ENCODE peak calls at places on chromosomes 5 and 9, in nine cellular contexts. L is HT-29; I is non-pigmented ciliary epithelial cell; R is ovary; A is stromal cell of bone marrow; K is body of pancreas; D is B cell; M is uterus; T is stimulated activated CD8-positive, alpha-beta memory T cell treated with anti-CD3 and anti-CD28 coated beads, Interleukin-4, amount 100 ng/mL, for 48 hours. X is an unnamed sample.
A peak's percentile ranks its signal among the peaks of the same experiment; 100 is the strongest.

GRCh38 chr9:124345751-124346281 is 69.4 kb downstream of the PSMB7 start:
- DNase-seq in L (no peak), M (no peak), K (no peak), R (no peak), T (no peak), I (no peak), D (peak; percentile 20), A (no peak), X (no peak)

GRCh38 chr5:8845316-8845715 is 700.6 kb downstream of the SEMA5A start:
- DNase-seq in I (no peak), K (no peak), R (no peak), M (no peak), T (no peak), L (no peak), D (no peak), A (peak; percentile 55), X (no peak)

GRCh38 chr5:142808778-142809606 is 38.8 kb downstream of the ARHGAP26 start:
- DNase-seq in R (no peak), T (no peak), L (peak; percentile 41), A (no peak), I (no peak), M (no peak), K (no peak), D (no peak), X (no peak)

GRCh38 chr9:111078391-111079038 is 40.2 kb upstream of the LPAR1 start:
- DNase-seq in R (no peak), I (no peak), L (no peak), A (no peak), D (no peak), M (no peak), K (no peak), T (no peak), X (no peak)

GRCh38 chr5:115842089-115842881 is 550 bp downstream of the AP3S1 start:
- DNase-seq in R (no peak), M (peak; percentile 22), D (no peak), K (peak; percentile 73), T (peak; percentile 34), L (peak; percentile 69), A (peak; percentile 20), I (no peak), X (no peak)

GRCh38 chr9:113501129-113501686 is 37.7 kb downstream of the RGS3 start:
- DNase-seq in I (no peak), M (peak; percentile 52), T (no peak), L (peak; percentile 52), R (no peak), K (no peak), D (no peak), A (no peak), X (no peak)

GRCh38 chr5:139272471-139273321 is 20.8 kb upstream of the MATR3 start:
- DNase-seq in R (no peak), T (peak; percentile 51), D (no peak), M (no peak), A (no peak), L (peak; percentile 84), K (peak; percentile 29), I (no peak), X (no peak)

GRCh38 chr5:14958196-14958595 is 86.6 kb upstream of the ANKH start:
- DNase-seq in A (peak; percentile 19), D (no peak), M (no peak), K (no peak), I (no peak), L (peak; percentile 52), T (no peak), R (no peak), X (no peak)

GRCh38 chr5:170312666-170313065 is 15.1 kb upstream of the LCP2 start:
- DNase-seq in D (no peak), M (no peak), T (peak; percentile 74), I (peak; percentile 9), A (peak; percentile 21), L (no peak), R (no peak), K (no peak), X (peak; percentile 53)

GRCh38 chr5:65394078-65394477 is 87.6 kb downstream of the ADAMTS6 start:
- DNase-seq in D (no peak), I (no peak), M (peak; percentile 42), R (peak; percentile 16), L (no peak), A (peak; percentile 98), K (no peak), T (no peak), X (no peak)

GRCh38 chr9:130927995-130928900 is 10.8 kb downstream of the FIBCD1 start:
- DNase-seq in A (no peak), L (peak; percentile 63), D (no peak), T (no peak), K (peak; percentile 86), R (no peak), M (no peak), I (no peak), X (peak; percentile 61)

GRCh38 chr5:2119578-2119977 is 236.9 kb upstream of the IRX4 start:
- DNase-seq in L (no peak), K (no peak), I (no peak), M (no peak), A (no peak), T (no peak), R (no peak), D (no peak), X (no peak)

GRCh38 chr5:149837680-149838269 is 106.8 kb downstream of the PDE6A start:
- DNase-seq in D (no peak), L (peak; percentile 71), T (peak; percentile 29), K (peak; percentile 42), M (no peak), R (no peak), A (peak; percentile 43), I (peak; percentile 36), X (peak; percentile 31)

GRCh38 chr9:101528015-101528414 is 5.6 kb upstream of the RNF20 start:
- DNase-seq in M (no peak), L (no peak), K (no peak), A (no peak), D (no peak), T (no peak), I (no peak), R (no peak), X (no peak)

GRCh38 chr9:136847065-136847826 is 2.0 kb upstream of the PHPT1 start:
- DNase-seq in M (no peak), A (no peak), T (peak; percentile 53), R (no peak), I (no peak), K (peak; percentile 54), L (peak; percentile 37), D (no peak), X (no peak)

GRCh38 chr9:36046923-36047322 is 10.2 kb downstream of the RECK start:
- DNase-seq in T (no peak), L (no peak), I (no peak), M (no peak), R (no peak), A (no peak), D (no peak), K (no peak), X (no peak)

GRCh38 chr9:105656131-105656921 is 5.9 kb upstream of the TAL2 start:
- DNase-seq in D (peak; percentile 58), K (peak; percentile 48), R (peak; percentile 18), T (peak; percentile 41), L (no peak), A (no peak), M (no peak), I (no peak), X (no peak)

GRCh38 chr9:17018001-17018491 is 116.8 kb upstream of the CNTLN start:
- DNase-seq in A (peak; percentile 90), D (no peak), K (no peak), R (peak; percentile 80), M (no peak), I (no peak), L (no peak), T (no peak), X (no peak)

GRCh38 chr5:111254613-111255012 is 30.4 kb downstream of the CAMK4 start:
- DNase-seq in A (no peak), M (no peak), I (no peak), R (no peak), D (no peak), L (no peak), T (peak; percentile 78), K (no peak), X (no peak)

GRCh38 chr5:39211773-39212172 is 7.6 kb downstream of the FYB1 start:
- DNase-seq in D (peak; percentile 17), A (no peak), M (no peak), L (no peak), K (no peak), T (no peak), I (no peak), R (no peak), X (no peak)

GRCh38 chr5:142866563-142867275 is 96.5 kb downstream of the ARHGAP26 start:
- DNase-seq in T (peak; percentile 50), A (no peak), I (peak; percentile 43), R (no peak), K (peak; percentile 68), D (peak; percentile 65), M (peak; percentile 59), L (peak; percentile 87), X (peak; percentile 43)

GRCh38 chr5:140020601-140021177 is 22.4 kb downstream of the NRG2 start:
- DNase-seq in I (no peak), T (no peak), K (no peak), D (no peak), L (no peak), M (no peak), A (no peak), R (peak; percentile 51), X (no peak)

GRCh38 chr9:93218161-93218560 is 34.2 kb downstream of the WNK2 start:
- DNase-seq in I (no peak), M (no peak), L (no peak), D (no peak), K (peak; percentile 40), R (no peak), A (no peak), T (no peak), X (no peak)

GRCh38 chr5:38585812-38586211 is 29.4 kb upstream of the LIFR start:
- DNase-seq in M (no peak), A (no peak), I (no peak), R (no peak), L (no peak), T (no peak), K (no peak), D (no peak), X (no peak)

GRCh38 chr5:61431923-61432620 is 100.0 kb downstream of the ZSWIM6 start:
- DNase-seq in K (no peak), I (no peak), L (no peak), R (peak; percentile 32), T (no peak), D (no peak), M (no peak), A (no peak), X (no peak)

GRCh38 chr5:56543431-56544385 is 271.6 kb upstream of the MAP3K1 start:
- DNase-seq in A (no peak), R (no peak), T (no peak), I (no peak), K (no peak), M (no peak), L (peak; percentile 37), D (no peak), X (peak; percentile 78)

GRCh38 chr5:169080352-169080938 is 220.5 kb downstream of the SLIT3 start:
- DNase-seq in L (no peak), A (no peak), R (no peak), T (no peak), D (no peak), K (no peak), I (no peak), M (no peak), X (no peak)

GRCh38 chr5:8756498-8757084 is 789.3 kb downstream of the SEMA5A start:
- DNase-seq in M (no peak), A (peak; percentile 26), T (no peak), I (no peak), L (peak; percentile 57), D (no peak), K (peak; percentile 12), R (no peak), X (no peak)

GRCh38 chr5:95162231-95162992 is 122.5 kb downstream of the MCTP1 start:
- DNase-seq in A (no peak), T (no peak), I (no peak), D (peak; percentile 4), K (no peak), L (no peak), R (no peak), M (no peak), X (no peak)

GRCh38 chr5:62720036-62720441 is 141.4 kb downstream of the LRRC70 start:
- DNase-seq in L (peak; percentile 61), D (no peak), I (no peak), M (no peak), R (no peak), A (no peak), T (no peak), K (peak; percentile 32), X (peak; percentile 18)

GRCh38 chr5:109692011-109692410 is 2.3 kb downstream of the MAN2A1 start:
- DNase-seq in A (no peak), T (no peak), L (no peak), K (no peak), M (no peak), R (no peak), D (no peak), I (no peak), X (no peak)

X was measured in epithelial cell of prostate.